ENCODE peak calls at places on chromosomes 3 and 15, in seven cellular contexts. One of them, this sample, is unnamed.
A peak's percentile ranks its signal among the peaks of the same experiment; 100 is the strongest.

GRCh38 chr3:37217098-37217849 is 42.9 kb upstream of the LRRFIP2 start:
- DNase-seq in fibroblast of pulmonary artery: no peak
- DNase-seq in T-helper 2 cell: peak; percentile 62
- DNase-seq in HTR-8/SVneo: no peak
- DNase-seq in nucleus accumbens: no peak
- DNase-seq in B cell: no peak
- DNase-seq in Daoy: no peak
- DNase-seq in this sample: no peak

GRCh38 chr3:49512791-49513355 is 41.4 kb upstream of the BSN start:
- DNase-seq in Daoy: no peak
- DNase-seq in nucleus accumbens: no peak
- DNase-seq in T-helper 2 cell: no peak
- DNase-seq in B cell: no peak
- DNase-seq in fibroblast of pulmonary artery: no peak
- DNase-seq in HTR-8/SVneo: no peak
- DNase-seq in this sample: no peak

GRCh38 chr15:42915654-42916053 is 4.9 kb downstream of the TTBK2 start:
- DNase-seq in Daoy: no peak
- DNase-seq in T-helper 2 cell: no peak
- DNase-seq in B cell: no peak
- DNase-seq in HTR-8/SVneo: no peak
- DNase-seq in fibroblast of pulmonary artery: no peak
- DNase-seq in nucleus accumbens: no peak
- DNase-seq in this sample: no peak

GRCh38 chr3:195769551-195769950 is 42.2 kb downstream of the MUC4 start:
- DNase-seq in fibroblast of pulmonary artery: no peak
- DNase-seq in nucleus accumbens: no peak
- DNase-seq in HTR-8/SVneo: no peak
- DNase-seq in Daoy: no peak
- DNase-seq in T-helper 2 cell: no peak
- DNase-seq in B cell: peak; percentile 6
- DNase-seq in this sample: no peak

GRCh38 chr3:15102256-15102655 is 3.3 kb upstream of the RBSN start:
- DNase-seq in HTR-8/SVneo: no peak
- DNase-seq in Daoy: no peak
- DNase-seq in T-helper 2 cell: no peak
- DNase-seq in nucleus accumbens: peak; percentile 72
- DNase-seq in B cell: no peak
- DNase-seq in fibroblast of pulmonary artery: no peak
- DNase-seq in this sample: peak; percentile 21

GRCh38 chr3:39712413-39713048 is 96.9 kb upstream of the MYRIP start:
- DNase-seq in fibroblast of pulmonary artery: no peak
- DNase-seq in nucleus accumbens: no peak
- DNase-seq in Daoy: no peak
- DNase-seq in HTR-8/SVneo: no peak
- DNase-seq in T-helper 2 cell: no peak
- DNase-seq in B cell: no peak
- DNase-seq in this sample: no peak

GRCh38 chr15:40461958-40462357 is 8.8 kb upstream of the CHST14 start:
- DNase-seq in T-helper 2 cell: no peak
- DNase-seq in nucleus accumbens: no peak
- DNase-seq in HTR-8/SVneo: no peak
- DNase-seq in Daoy: no peak
- DNase-seq in B cell: no peak
- DNase-seq in fibroblast of pulmonary artery: no peak
- DNase-seq in this sample: no peak

GRCh38 chr15:49225572-49226281 is 55.7 kb downstream of the GALK2 start:
- DNase-seq in T-helper 2 cell: no peak
- DNase-seq in B cell: no peak
- DNase-seq in nucleus accumbens: peak; percentile 1
- DNase-seq in HTR-8/SVneo: no peak
- DNase-seq in fibroblast of pulmonary artery: peak; percentile 67
- DNase-seq in Daoy: peak; percentile 37
- DNase-seq in this sample: no peak

GRCh38 chr3:112010631-112011030 is 11.9 kb downstream of the TAGLN3 start:
- DNase-seq in HTR-8/SVneo: no peak
- DNase-seq in nucleus accumbens: no peak
- DNase-seq in Daoy: no peak
- DNase-seq in fibroblast of pulmonary artery: no peak
- DNase-seq in B cell: no peak
- DNase-seq in T-helper 2 cell: no peak
- DNase-seq in this sample: no peak

GRCh38 chr15:90064931-90065681 is 37.2 kb downstream of the IDH2 start:
- DNase-seq in nucleus accumbens: no peak
- DNase-seq in T-helper 2 cell: no peak
- DNase-seq in fibroblast of pulmonary artery: no peak
- DNase-seq in HTR-8/SVneo: no peak
- DNase-seq in B cell: no peak
- DNase-seq in Daoy: no peak
- DNase-seq in this sample: peak; percentile 25

GRCh38 chr15:40410476-40410875 is 4.9 kb downstream of the IVD start:
- DNase-seq in Daoy: no peak
- DNase-seq in fibroblast of pulmonary artery: no peak
- DNase-seq in B cell: no peak
- DNase-seq in HTR-8/SVneo: no peak
- DNase-seq in nucleus accumbens: no peak
- DNase-seq in T-helper 2 cell: no peak
- DNase-seq in this sample: no peak

GRCh38 chr3:194482196-194482593 is 4.6 kb downstream of the ATP13A3 start:
- DNase-seq in T-helper 2 cell: no peak
- DNase-seq in fibroblast of pulmonary artery: no peak
- DNase-seq in HTR-8/SVneo: no peak
- DNase-seq in nucleus accumbens: no peak
- DNase-seq in Daoy: peak; percentile 27
- DNase-seq in B cell: no peak
- DNase-seq in this sample: no peak

GRCh38 chr15:74062236-74062635 is 20.1 kb downstream of the GOLGA6A start:
- DNase-seq in T-helper 2 cell: no peak
- DNase-seq in B cell: no peak
- DNase-seq in fibroblast of pulmonary artery: no peak
- DNase-seq in Daoy: no peak
- DNase-seq in nucleus accumbens: no peak
- DNase-seq in HTR-8/SVneo: no peak
- DNase-seq in this sample: no peak

GRCh38 chr3:129845956-129846355 is 47.6 kb downstream of the TMCC1 start:
- DNase-seq in fibroblast of pulmonary artery: peak; percentile 16
- DNase-seq in nucleus accumbens: no peak
- DNase-seq in T-helper 2 cell: no peak
- DNase-seq in B cell: no peak
- DNase-seq in HTR-8/SVneo: no peak
- DNase-seq in Daoy: peak; percentile 13
- DNase-seq in this sample: no peak

GRCh38 chr3:196604548-196604947 is 34.9 kb upstream of the NRROS start:
- DNase-seq in B cell: peak; percentile 46
- DNase-seq in T-helper 2 cell: peak; percentile 4
- DNase-seq in nucleus accumbens: peak; percentile 51
- DNase-seq in Daoy: no peak
- DNase-seq in fibroblast of pulmonary artery: no peak
- DNase-seq in HTR-8/SVneo: no peak
- DNase-seq in this sample: no peak

GRCh38 chr3:143171656-143172055 is 52.1 kb downstream of the CHST2 start:
- DNase-seq in B cell: no peak
- DNase-seq in fibroblast of pulmonary artery: peak; percentile 43
- DNase-seq in HTR-8/SVneo: no peak
- DNase-seq in nucleus accumbens: no peak
- DNase-seq in T-helper 2 cell: no peak
- DNase-seq in Daoy: no peak
- DNase-seq in this sample: no peak

GRCh38 chr3:138950006-138950644 is 3.1 kb downstream of the FOXL2NB start:
- DNase-seq in fibroblast of pulmonary artery: peak; percentile 44
- DNase-seq in nucleus accumbens: no peak
- DNase-seq in HTR-8/SVneo: no peak
- DNase-seq in T-helper 2 cell: no peak
- DNase-seq in Daoy: peak; percentile 52
- DNase-seq in B cell: peak; percentile 55
- DNase-seq in this sample: no peak